ENCODE peak calls at places on chromosomes 5 and 9, in five cellular contexts. One of them, this sample, is unnamed.
A peak's percentile ranks its signal among the peaks of the same experiment; 100 is the strongest.

GRCh38 chr5:177402271-177403043 is 2.0 kb upstream of the PFN3 start:
- DNase-seq in KBM-7: no peak
- DNase-seq in fibroblast of the aortic adventitia: peak; percentile 29
- DNase-seq in naive B cell: peak; percentile 37
- DNase-seq in CD8-positive, alpha-beta T cell: peak; percentile 52
- DNase-seq in this sample: peak; percentile 46

GRCh38 chr9:137478613-137479314 is 19.6 kb upstream of the NSMF start:
- DNase-seq in KBM-7: no peak
- DNase-seq in naive B cell: no peak
- DNase-seq in CD8-positive, alpha-beta T cell: no peak
- DNase-seq in fibroblast of the aortic adventitia: no peak
- DNase-seq in this sample: no peak

GRCh38 chr9:86181379-86182315 is 77.8 kb downstream of the C9orf153 start:
- DNase-seq in CD8-positive, alpha-beta T cell: no peak
- DNase-seq in KBM-7: no peak
- DNase-seq in fibroblast of the aortic adventitia: no peak
- DNase-seq in naive B cell: no peak
- DNase-seq in this sample: no peak

GRCh38 chr5:97182571-97183099 is 412 bp downstream of the RIOK2 start:
- DNase-seq in fibroblast of the aortic adventitia: peak; percentile 33
- DNase-seq in CD8-positive, alpha-beta T cell: no peak
- DNase-seq in KBM-7: no peak
- DNase-seq in naive B cell: no peak
- DNase-seq in this sample: peak; percentile 33

GRCh38 chr5:141382469-141383294 is at the start of gene PCDHGA7:
- DNase-seq in KBM-7: no peak
- DNase-seq in CD8-positive, alpha-beta T cell: no peak
- DNase-seq in fibroblast of the aortic adventitia: peak; percentile 68
- DNase-seq in naive B cell: no peak
- DNase-seq in this sample: peak; percentile 28

GRCh38 chr9:82882133-82882532 is 180.8 kb downstream of the RASEF start:
- DNase-seq in fibroblast of the aortic adventitia: no peak
- DNase-seq in naive B cell: no peak
- DNase-seq in CD8-positive, alpha-beta T cell: no peak
- DNase-seq in KBM-7: no peak
- DNase-seq in this sample: no peak

GRCh38 chr9:81083821-81084512 is 605.4 kb downstream of the TLE1 start:
- DNase-seq in KBM-7: no peak
- DNase-seq in CD8-positive, alpha-beta T cell: no peak
- DNase-seq in fibroblast of the aortic adventitia: peak; percentile 29
- DNase-seq in naive B cell: no peak
- DNase-seq in this sample: no peak

GRCh38 chr9:23779220-23779619 is 46.8 kb downstream of the ELAVL2 start:
- DNase-seq in fibroblast of the aortic adventitia: no peak
- DNase-seq in KBM-7: no peak
- DNase-seq in naive B cell: no peak
- DNase-seq in CD8-positive, alpha-beta T cell: no peak
- DNase-seq in this sample: no peak

GRCh38 chr9:105822814-105823213 is 128.5 kb downstream of the TMEM38B start:
- DNase-seq in fibroblast of the aortic adventitia: no peak
- DNase-seq in CD8-positive, alpha-beta T cell: no peak
- DNase-seq in naive B cell: no peak
- DNase-seq in KBM-7: no peak
- DNase-seq in this sample: no peak

GRCh38 chr9:1978941-1979340 is 36.2 kb upstream of the SMARCA2 start:
- DNase-seq in naive B cell: no peak
- DNase-seq in fibroblast of the aortic adventitia: peak; percentile 71
- DNase-seq in KBM-7: no peak
- DNase-seq in CD8-positive, alpha-beta T cell: no peak
- DNase-seq in this sample: no peak

GRCh38 chr5:102715405-102715804 is 39.7 kb upstream of the PAM start:
- DNase-seq in fibroblast of the aortic adventitia: peak; percentile 86
- DNase-seq in KBM-7: no peak
- DNase-seq in naive B cell: no peak
- DNase-seq in CD8-positive, alpha-beta T cell: no peak
- DNase-seq in this sample: no peak

GRCh38 chr5:157915638-157916037 is 56.7 kb upstream of the CLINT1 start:
- DNase-seq in CD8-positive, alpha-beta T cell: no peak
- DNase-seq in KBM-7: peak; percentile 42
- DNase-seq in naive B cell: no peak
- DNase-seq in fibroblast of the aortic adventitia: peak; percentile 59
- DNase-seq in this sample: no peak

GRCh38 chr9:89249001-89249400 is 62.0 kb upstream of the CKS2 start:
- DNase-seq in naive B cell: no peak
- DNase-seq in CD8-positive, alpha-beta T cell: no peak
- DNase-seq in KBM-7: no peak
- DNase-seq in fibroblast of the aortic adventitia: no peak
- DNase-seq in this sample: no peak

GRCh38 chr5:112995764-112996618 is 19.4 kb downstream of the DCP2 start:
- DNase-seq in CD8-positive, alpha-beta T cell: peak; percentile 71
- DNase-seq in naive B cell: peak; percentile 44
- DNase-seq in fibroblast of the aortic adventitia: peak; percentile 82
- DNase-seq in KBM-7: peak; percentile 78
- DNase-seq in this sample: peak; percentile 66

GRCh38 chr9:33942471-33943083 is 106.1 kb downstream of the UBAP2 start:
- DNase-seq in CD8-positive, alpha-beta T cell: no peak
- DNase-seq in naive B cell: no peak
- DNase-seq in fibroblast of the aortic adventitia: peak; percentile 82
- DNase-seq in KBM-7: no peak
- DNase-seq in this sample: no peak

GRCh38 chr5:16364906-16365305 is 100.7 kb downstream of the ZNF622 start:
- DNase-seq in fibroblast of the aortic adventitia: no peak
- DNase-seq in CD8-positive, alpha-beta T cell: no peak
- DNase-seq in KBM-7: no peak
- DNase-seq in naive B cell: no peak
- DNase-seq in this sample: no peak

This sample was measured in NB4.